ENCODE peak calls at places on chromosomes 13 and 19, in six cellular contexts. One of them, this sample, is unnamed.
A peak's percentile ranks its signal among the peaks of the same experiment; 100 is the strongest.

GRCh38 chr13:106105153-106105552 is 430.3 kb downstream of the EFNB2 start:
- DNase-seq in GM12892: no peak
- DNase-seq in GM12878: no peak
- DNase-seq in K562: no peak
- DNase-seq in HepG2: no peak
- DNase-seq in H1: no peak
- DNase-seq in this sample: no peak

GRCh38 chr13:63167699-63168337 is 1752.2 kb upstream of the PCDH20 start:
- DNase-seq in GM12892: no peak
- DNase-seq in GM12878: no peak
- DNase-seq in K562: no peak
- DNase-seq in HepG2: no peak
- DNase-seq in H1: no peak
- DNase-seq in this sample: no peak

GRCh38 chr13:20717581-20718542 is 14.4 kb downstream of the IL17D start:
- DNase-seq in GM12892: no peak
- DNase-seq in GM12878: no peak
- DNase-seq in K562: no peak
- DNase-seq in HepG2: no peak
- DNase-seq in H1: no peak
- DNase-seq in this sample: no peak

GRCh38 chr13:38045278-38046048 is 175.9 kb upstream of the TRPC4 start:
- DNase-seq in GM12892: no peak
- DNase-seq in GM12878: no peak
- DNase-seq in K562: peak; percentile 21
- DNase-seq in HepG2: peak; percentile 2
- DNase-seq in H1: peak; percentile 23
- DNase-seq in this sample: no peak

GRCh38 chr13:31042501-31043165 is 110.2 kb downstream of the TEX26 start:
- DNase-seq in GM12892: no peak
- DNase-seq in GM12878: no peak
- DNase-seq in K562: no peak
- DNase-seq in HepG2: no peak
- DNase-seq in H1: no peak
- DNase-seq in this sample: no peak

GRCh38 chr19:30078381-30078910 is 136.4 kb downstream of the URI1 start:
- DNase-seq in GM12892: no peak
- DNase-seq in GM12878: no peak
- DNase-seq in K562: no peak
- DNase-seq in HepG2: no peak
- DNase-seq in H1: no peak
- DNase-seq in this sample: no peak

GRCh38 chr19:38155453-38155852 is 68.6 kb downstream of the DPF1 start:
- DNase-seq in GM12892: no peak
- DNase-seq in GM12878: no peak
- DNase-seq in K562: peak; percentile 68
- DNase-seq in HepG2: no peak
- DNase-seq in H1: no peak
- DNase-seq in this sample: no peak

GRCh38 chr19:49349567-49349966 is 12.6 kb downstream of the TEAD2 start:
- DNase-seq in GM12892: no peak
- DNase-seq in GM12878: no peak
- DNase-seq in K562: no peak
- DNase-seq in HepG2: no peak
- DNase-seq in H1: no peak
- DNase-seq in this sample: no peak

GRCh38 chr19:19637523-19638251 is 5.8 kb downstream of the GMIP start:
- DNase-seq in GM12892: no peak
- DNase-seq in GM12878: no peak
- DNase-seq in K562: no peak
- DNase-seq in HepG2: no peak
- DNase-seq in H1: no peak
- DNase-seq in this sample: no peak

GRCh38 chr19:38290631-38291147 is 13.4 kb upstream of the C19orf33 start:
- DNase-seq in GM12892: no peak
- DNase-seq in GM12878: no peak
- DNase-seq in K562: no peak
- DNase-seq in HepG2: no peak
- DNase-seq in H1: no peak
- DNase-seq in this sample: no peak

GRCh38 chr19:21566073-21566472 is 60.7 kb downstream of the ZNF429 start:
- DNase-seq in GM12892: no peak
- DNase-seq in GM12878: no peak
- DNase-seq in K562: no peak
- DNase-seq in HepG2: no peak
- DNase-seq in H1: no peak
- DNase-seq in this sample: no peak

GRCh38 chr19:43727593-43727853 is 11.6 kb downstream of the IRGC start:
- DNase-seq in GM12892: no peak
- DNase-seq in GM12878: no peak
- DNase-seq in K562: no peak
- DNase-seq in HepG2: no peak
- DNase-seq in H1: no peak
- DNase-seq in this sample: no peak

GRCh38 chr13:41468631-41469030 is 11.3 kb downstream of the RGCC start:
- DNase-seq in GM12892: no peak
- DNase-seq in GM12878: no peak
- DNase-seq in K562: no peak
- DNase-seq in HepG2: no peak
- DNase-seq in H1: no peak
- DNase-seq in this sample: no peak

GRCh38 chr13:37886879-37887278 is 17.3 kb upstream of the TRPC4 start:
- DNase-seq in GM12892: no peak
- DNase-seq in GM12878: no peak
- DNase-seq in K562: no peak
- DNase-seq in HepG2: no peak
- DNase-seq in H1: no peak
- DNase-seq in this sample: no peak

GRCh38 chr13:43880930-43881329 is 1.2 kb downstream of the LACC1 start:
- DNase-seq in GM12892: no peak
- DNase-seq in GM12878: no peak
- DNase-seq in K562: no peak
- DNase-seq in HepG2: no peak
- DNase-seq in H1: no peak
- DNase-seq in this sample: no peak

GRCh38 chr13:50905256-50905655 is 4.3 kb upstream of the RNASEH2B start:
- DNase-seq in GM12892: no peak
- DNase-seq in GM12878: no peak
- DNase-seq in K562: no peak
- DNase-seq in HepG2: no peak
- DNase-seq in H1: no peak
- DNase-seq in this sample: no peak

GRCh38 chr13:112747256-112747655 is 57.4 kb downstream of the ATP11A start:
- DNase-seq in GM12892: no peak
- DNase-seq in GM12878: no peak
- DNase-seq in K562: no peak
- DNase-seq in HepG2: no peak
- DNase-seq in H1: no peak
- DNase-seq in this sample: no peak

GRCh38 chr13:40315416-40316064 is 350.9 kb downstream of the FOXO1 start:
- DNase-seq in GM12892: no peak
- DNase-seq in GM12878: no peak
- DNase-seq in K562: no peak
- DNase-seq in HepG2: no peak
- DNase-seq in H1: no peak
- DNase-seq in this sample: no peak

GRCh38 chr19:16496613-16496983 is 404 bp downstream of the C19orf44 start:
- DNase-seq in GM12892: no peak
- DNase-seq in GM12878: no peak
- DNase-seq in K562: no peak
- DNase-seq in HepG2: no peak
- DNase-seq in H1: no peak
- DNase-seq in this sample: no peak

GRCh38 chr19:35790981-35791813 is 15.8 kb downstream of the ARHGAP33 start:
- DNase-seq in GM12892: no peak
- DNase-seq in GM12878: no peak
- DNase-seq in K562: no peak
- DNase-seq in HepG2: peak; percentile 40
- DNase-seq in H1: no peak
- DNase-seq in this sample: no peak

GRCh38 chr13:106917673-106918652 is 350.0 kb upstream of the ARGLU1 start:
- DNase-seq in GM12892: peak; percentile 62
- DNase-seq in GM12878: no peak
- DNase-seq in K562: peak; percentile 49
- DNase-seq in HepG2: no peak
- DNase-seq in H1: peak; percentile 34
- DNase-seq in this sample: peak; percentile 74

GRCh38 chr19:5877869-5878268 is 7.5 kb upstream of the FUT5 start:
- DNase-seq in GM12892: no peak
- DNase-seq in GM12878: no peak
- DNase-seq in K562: no peak
- DNase-seq in HepG2: peak; percentile 62
- DNase-seq in H1: no peak
- DNase-seq in this sample: no peak

GRCh38 chr13:58855283-58855682 is 1223.7 kb downstream of the PCDH17 start:
- DNase-seq in GM12892: no peak
- DNase-seq in GM12878: no peak
- DNase-seq in K562: no peak
- DNase-seq in HepG2: no peak
- DNase-seq in H1: no peak
- DNase-seq in this sample: no peak
- TF ChIP-seq TAF1 in GM12892: no peak
- TF ChIP-seq TAF1 in GM12878: no peak
- TF ChIP-seq TAF1 in K562: no peak
- TF ChIP-seq TAF1 in HepG2: no peak
- TF ChIP-seq TAF1 in H1: no peak
- TF ChIP-seq TAF1 in this sample: no peak

GRCh38 chr19:44746616-44746945 is 1.9 kb upstream of the BCL3 start:
- DNase-seq in GM12892: no peak
- DNase-seq in GM12878: no peak
- DNase-seq in K562: no peak
- DNase-seq in HepG2: no peak
- DNase-seq in H1: no peak
- DNase-seq in this sample: no peak

GRCh38 chr19:44748426-44749254 is at the start of gene BCL3:
- DNase-seq in GM12892: peak; percentile 67
- DNase-seq in GM12878: no peak
- DNase-seq in K562: peak; percentile 82
- DNase-seq in HepG2: no peak
- DNase-seq in H1: no peak
- DNase-seq in this sample: peak; percentile 68

GRCh38 chr19:44749318-44749717 is 810 bp downstream of the BCL3 start:
- DNase-seq in GM12892: no peak
- DNase-seq in GM12878: no peak
- DNase-seq in K562: no peak
- DNase-seq in HepG2: no peak
- DNase-seq in H1: no peak
- DNase-seq in this sample: no peak

GRCh38 chr19:44746946-44747738 is 1.4 kb upstream of the BCL3 start:
- DNase-seq in GM12892: peak; percentile 65
- DNase-seq in GM12878: peak; percentile 59
- DNase-seq in K562: peak; percentile 94
- DNase-seq in HepG2: peak; percentile 80
- DNase-seq in H1: no peak
- DNase-seq in this sample: peak; percentile 59

DNA sequence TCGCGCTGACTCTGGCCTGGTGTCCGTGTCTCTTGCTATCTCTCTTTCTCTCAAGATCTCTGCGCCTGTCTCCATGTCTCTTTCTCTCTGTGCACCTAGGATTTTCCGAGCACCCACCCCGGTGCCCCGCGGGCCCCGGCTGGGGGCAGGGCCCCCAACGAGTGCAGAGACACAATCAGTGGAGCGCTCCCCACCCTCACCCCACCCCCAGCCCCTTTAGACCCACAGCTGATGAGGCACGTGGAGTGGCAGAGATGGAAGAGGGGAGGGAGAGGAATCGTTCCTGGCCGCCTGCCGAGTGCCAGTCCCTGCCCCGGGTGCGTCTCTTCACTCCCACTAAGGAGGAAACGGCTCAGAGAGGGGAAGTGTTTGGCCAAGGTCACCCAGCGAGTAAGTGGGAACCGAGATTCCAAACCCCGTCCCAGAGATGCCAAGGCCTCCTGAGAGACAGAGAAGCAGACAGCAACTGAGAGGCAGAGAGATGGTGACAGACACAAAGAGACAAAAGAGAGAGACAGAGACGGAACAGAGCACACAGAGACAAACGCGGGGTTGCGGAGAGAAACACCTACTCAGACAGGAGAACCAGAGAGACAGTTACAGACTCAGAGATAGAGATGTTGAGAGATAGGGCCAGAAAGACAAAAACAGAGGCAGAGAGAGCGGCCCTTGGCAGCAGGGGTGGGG is 626 bp upstream of the BCL3 start:
- DNase-seq in GM12892: no peak
- DNase-seq in GM12878: no peak
- DNase-seq in K562: no peak
- DNase-seq in HepG2: peak; percentile 50
- DNase-seq in H1: no peak
- DNase-seq in this sample: no peak
- TF ChIP-seq POLR2A in GM12892: no peak
- TF ChIP-seq POLR2A in GM12878: peak; percentile 26
- TF ChIP-seq POLR2A in K562: peak; percentile 65
- TF ChIP-seq POLR2A in HepG2: no peak
- TF ChIP-seq POLR2A in H1: no peak
- TF ChIP-seq POLR2A in this sample: no peak

DNA sequence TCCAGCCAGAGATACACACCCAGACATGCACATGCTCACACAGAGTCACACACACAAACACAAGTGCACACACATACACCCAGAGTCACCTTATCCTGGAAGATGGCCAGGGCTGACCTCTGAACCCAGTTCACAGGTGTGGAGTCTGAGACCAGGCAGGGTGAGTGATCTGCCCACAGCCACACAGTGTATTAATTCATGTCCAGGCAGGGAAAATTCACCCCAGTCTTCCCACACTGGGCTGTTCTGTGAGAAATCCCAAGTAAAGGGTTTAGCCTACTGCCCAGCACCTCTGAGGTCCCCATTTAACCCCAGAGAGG is 2.0 kb downstream of the POU2F2 start:
- DNase-seq in GM12892: no peak
- DNase-seq in GM12878: peak; percentile 51
- DNase-seq in K562: no peak
- DNase-seq in HepG2: no peak
- DNase-seq in H1: no peak
- DNase-seq in this sample: no peak
- TF ChIP-seq TAF1 in GM12892: no peak
- TF ChIP-seq TAF1 in GM12878: no peak
- TF ChIP-seq TAF1 in K562: no peak
- TF ChIP-seq TAF1 in HepG2: no peak
- TF ChIP-seq TAF1 in H1: no peak
- TF ChIP-seq TAF1 in this sample: no peak

GRCh38 chr19:40285353-40286234 is 449 bp upstream of the AKT2 start:
- DNase-seq in GM12892: peak; percentile 88
- DNase-seq in GM12878: peak; percentile 100
- DNase-seq in K562: peak; percentile 96
- DNase-seq in HepG2: peak; percentile 99
- DNase-seq in H1: peak; percentile 98
- DNase-seq in this sample: peak; percentile 92

GRCh38 chr19:40286235-40286530 is 1.0 kb upstream of the AKT2 start:
- DNase-seq in GM12892: no peak
- DNase-seq in GM12878: no peak
- DNase-seq in K562: no peak
- DNase-seq in HepG2: no peak
- DNase-seq in H1: no peak
- DNase-seq in this sample: no peak

GRCh38 chr19:40284251-40284500 is 969 bp downstream of the AKT2 start:
- DNase-seq in GM12892: no peak
- DNase-seq in GM12878: no peak
- DNase-seq in K562: no peak
- DNase-seq in HepG2: no peak
- DNase-seq in H1: no peak
- DNase-seq in this sample: no peak

GRCh38 chr19:40283414-40284250 is 1.5 kb downstream of the AKT2 start:
- DNase-seq in GM12892: no peak
- DNase-seq in GM12878: no peak
- DNase-seq in K562: no peak
- DNase-seq in HepG2: peak; percentile 58
- DNase-seq in H1: no peak
- DNase-seq in this sample: no peak

GRCh38 chr19:40284501-40285352 is at the start of gene AKT2:
- DNase-seq in GM12892: peak; percentile 49
- DNase-seq in GM12878: peak; percentile 48
- DNase-seq in K562: peak; percentile 91
- DNase-seq in HepG2: no peak
- DNase-seq in H1: peak; percentile 29
- DNase-seq in this sample: peak; percentile 53
- TF ChIP-seq POLR2A in GM12892: peak; percentile 78
- TF ChIP-seq POLR2A in GM12878: peak; percentile 79
- TF ChIP-seq POLR2A in K562: peak; percentile 64
- TF ChIP-seq POLR2A in HepG2: peak; percentile 54
- TF ChIP-seq POLR2A in H1: no peak
- TF ChIP-seq POLR2A in this sample: peak; percentile 90